ENCODE peak calls at places on chromosome 9, in four cellular contexts. U is HepG2, Q is K562, D is GM12878. H is an unnamed sample.

GRCh38 chr9:4987996-4988421 is 2.9 kb downstream of the JAK2 start:
- DNase-seq in D (peak), Q (peak), U (peak), H (peak)

GRCh38 chr9:23821400-23822181 is 4.4 kb downstream of the ELAVL2 start:
- DNase-seq in Q (no peak), U (no peak), D (no peak), H (peak)

GRCh38 chr9:3875371-3876132 is 349.8 kb upstream of the RFX3 start:
- DNase-seq in U (no peak), Q (no peak), D (no peak), H (peak)

GRCh38 chr9:76817489-76817888 is 53.3 kb downstream of the PCA3 start:
- DNase-seq in U (no peak), Q (no peak), D (no peak), H (peak)

GRCh38 chr9:78325846-78326350 is 29.0 kb downstream of the PSAT1 start:
- DNase-seq in D (no peak), U (no peak), Q (no peak), H (no peak)

GRCh38 chr9:106479679-106480078 is 383.3 kb upstream of the ZNF462 start:
- DNase-seq in U (no peak), D (no peak), Q (no peak), H (no peak)

GRCh38 chr9:113569472-113570060 is 106.0 kb downstream of the RGS3 start:
- DNase-seq in U (no peak), D (no peak), Q (no peak), H (no peak)

GRCh38 chr9:125966959-125967711 is 220.0 kb downstream of the PBX3 start:
- DNase-seq in Q (no peak), D (no peak), U (no peak), H (no peak)

GRCh38 chr9:138047469-138048040 is 170.0 kb downstream of the CACNA1B start:
- DNase-seq in D (no peak), Q (no peak), U (no peak), H (no peak)

GRCh38 chr9:21561502-21561901 is 79.4 kb upstream of the IFNE start:
- DNase-seq in Q (no peak), U (no peak), D (no peak), H (no peak)

GRCh38 chr9:6224393-6225154 is 9.0 kb downstream of the IL33 start:
- DNase-seq in U (no peak), Q (no peak), D (no peak), H (no peak)

GRCh38 chr9:68653141-68653595 is 51.9 kb upstream of the PIP5K1B start:
- DNase-seq in U (no peak), D (peak), Q (no peak), H (no peak)

GRCh38 chr9:123825337-123825736 is 104.6 kb downstream of the DENND1A start:
- DNase-seq in Q (no peak), D (no peak), U (peak), H (no peak)

GRCh38 chr9:38061326-38061947 is 7.6 kb downstream of the SHB start:
- DNase-seq in Q (no peak), U (no peak), D (peak), H (no peak)

GRCh38 chr9:128250839-128251558 is 24.8 kb downstream of the GOLGA2 start:
- DNase-seq in Q (peak), D (no peak), U (no peak), H (no peak)

GRCh38 chr9:90838098-90838497 is 36.5 kb downstream of the SYK start:
- DNase-seq in Q (no peak), D (no peak), U (no peak), H (no peak)

GRCh38 chr9:88831783-88832407 is 159.4 kb upstream of the S1PR3 start:
- DNase-seq in U (no peak), Q (no peak), D (no peak), H (peak)

GRCh38 chr9:14616188-14616982 is 76.8 kb downstream of the ZDHHC21 start:
- DNase-seq in D (no peak), U (peak), Q (peak), H (peak)

GRCh38 chr9:133523096-133523495 is 1.7 kb downstream of the MYMK start:
- DNase-seq in D (no peak), Q (no peak), U (no peak), H (no peak)
- H3K9ac ChIP-seq in D (no peak), Q (no peak), U (no peak), H (no peak)

GRCh38 chr9:109968702-109969450 is 188.9 kb downstream of the PALM2AKAP2 start:
- DNase-seq in D (no peak), U (peak), Q (no peak), H (peak)
- H3K27ac ChIP-seq in D (peak), U (no peak), Q (no peak), H (peak)

GRCh38 chr9:87286506-87286905 is 211.2 kb upstream of the DAPK1 start:
- DNase-seq in Q (no peak), U (no peak), D (no peak), H (no peak)

GRCh38 chr9:87285183-87285582 is 212.5 kb upstream of the DAPK1 start:
- DNase-seq in D (no peak), Q (no peak), U (no peak), H (peak)

GRCh38 chr9:87292449-87293191 is 205.0 kb upstream of the DAPK1 start:
- DNase-seq in D (no peak), U (no peak), Q (no peak), H (no peak)

GRCh38 chr9:87290241-87290700 is 207.4 kb upstream of the DAPK1 start:
- DNase-seq in Q (no peak), D (no peak), U (no peak), H (no peak)
- TF ChIP-seq MYC in Q (no peak), D (no peak), U (no peak), H (no peak)

GRCh38 chr9:136941231-136942111 is 3.1 kb downstream of the FBXW5 start:
- DNase-seq in U (no peak), D (no peak), Q (no peak), H (no peak)

GRCh38 chr9:136943291-136944093 is 1.0 kb downstream of the FBXW5 start:
- DNase-seq in U (no peak), Q (peak), D (no peak), H (no peak)

GRCh38 chr9:136944094-136944518 is 432 bp downstream of the FBXW5 start:
- DNase-seq in Q (no peak), U (no peak), D (no peak), H (peak)

GRCh38 chr9:136942112-136942880 is 2.2 kb downstream of the FBXW5 start:
- DNase-seq in D (no peak), Q (no peak), U (no peak), H (no peak)

GRCh38 chr9:136942881-136943230 is 1.7 kb downstream of the FBXW5 start:
- DNase-seq in Q (no peak), U (no peak), D (no peak), H (no peak)
- H3K9ac ChIP-seq in Q (peak), U (peak), D (no peak), H (no peak)

GRCh38 chr9:129887210-129888084 is 52.2 kb downstream of the USP20 start:
- DNase-seq in Q (peak), D (peak), U (no peak), H (peak)
- H3K27ac ChIP-seq in Q (peak), D (peak), U (no peak), H (no peak)

GRCh38 chr9:135946392-135946994 is 14.7 kb downstream of the UBAC1 start:
- DNase-seq in D (no peak), Q (no peak), U (no peak), H (no peak)
- TF ChIP-seq MYC in D (no peak), Q (no peak), U (no peak), H (no peak)